ENCODE peak calls at places on chromosomes 2 and 18, in four cellular contexts. One of them, this sample, is unnamed.
A peak's percentile ranks its signal among the peaks of the same experiment; 100 is the strongest.

GRCh38 chr2:122748552-122749011 is 993.1 kb downstream of the TSN start:
- DNase-seq in C1 segment of cervical spinal cord: no peak
- DNase-seq in GM04503: peak; percentile 38
- DNase-seq in AG09309: no peak
- DNase-seq in this sample: no peak

GRCh38 chr18:76457475-76457874 is 37.6 kb downstream of the ZNF516 start:
- DNase-seq in C1 segment of cervical spinal cord: no peak
- DNase-seq in GM04503: no peak
- DNase-seq in AG09309: no peak
- DNase-seq in this sample: no peak

GRCh38 chr18:23712445-23712844 is 23.2 kb downstream of the LAMA3 start:
- DNase-seq in C1 segment of cervical spinal cord: no peak
- DNase-seq in GM04503: no peak
- DNase-seq in AG09309: no peak
- DNase-seq in this sample: no peak

GRCh38 chr18:12327510-12328178 is 19.6 kb downstream of the TUBB6 start:
- DNase-seq in C1 segment of cervical spinal cord: no peak
- DNase-seq in GM04503: no peak
- DNase-seq in AG09309: no peak
- DNase-seq in this sample: peak; percentile 31

GRCh38 chr2:144519934-144520717 is at the start of gene ZEB2:
- DNase-seq in C1 segment of cervical spinal cord: no peak
- DNase-seq in GM04503: peak; percentile 71
- DNase-seq in AG09309: peak; percentile 72
- DNase-seq in this sample: no peak

GRCh38 chr2:146415291-146415690 is 1429.5 kb upstream of the ACVR2A start:
- DNase-seq in C1 segment of cervical spinal cord: no peak
- DNase-seq in GM04503: no peak
- DNase-seq in AG09309: no peak
- DNase-seq in this sample: no peak

GRCh38 chr2:237025090-237025865 is 60.4 kb upstream of the COPS8 start:
- DNase-seq in C1 segment of cervical spinal cord: no peak
- DNase-seq in GM04503: peak; percentile 43
- DNase-seq in AG09309: peak; percentile 42
- DNase-seq in this sample: no peak

GRCh38 chr2:85264471-85264870 is 63.3 kb downstream of the TGOLN2 start:
- DNase-seq in C1 segment of cervical spinal cord: no peak
- DNase-seq in GM04503: no peak
- DNase-seq in AG09309: no peak
- DNase-seq in this sample: no peak

GRCh38 chr2:39492095-39492590 is 55.1 kb upstream of the MAP4K3 start:
- DNase-seq in C1 segment of cervical spinal cord: no peak
- DNase-seq in GM04503: peak; percentile 73
- DNase-seq in AG09309: peak; percentile 91
- DNase-seq in this sample: no peak

GRCh38 chr2:207881902-207882301 is 112.2 kb upstream of the FZD5 start:
- DNase-seq in C1 segment of cervical spinal cord: no peak
- DNase-seq in GM04503: peak; percentile 74
- DNase-seq in AG09309: no peak
- DNase-seq in this sample: no peak

GRCh38 chr2:182946949-182947348 is 80.5 kb upstream of the FRZB start:
- DNase-seq in C1 segment of cervical spinal cord: no peak
- DNase-seq in GM04503: no peak
- DNase-seq in AG09309: no peak
- DNase-seq in this sample: no peak

This sample was measured in prostate gland.